ENCODE peak calls at places on chromosomes 16 and 17, in five cellular contexts. One of them, this sample, is unnamed.

GRCh38 chr17:41528959-41529353 is 848 bp upstream of the KRT19 start:
- DNase-seq in ascending aorta: no peak
- DNase-seq in mesenchymal stem cell: no peak
- DNase-seq in tibial artery: no peak
- DNase-seq in heart right ventricle: no peak
- DNase-seq in this sample: no peak

GRCh38 chr17:40309031-40309937 is at the start of gene RARA:
- DNase-seq in ascending aorta: no peak
- DNase-seq in mesenchymal stem cell: peak; percentile 74
- DNase-seq in tibial artery: no peak
- DNase-seq in heart right ventricle: peak; percentile 49
- DNase-seq in this sample: peak; percentile 85

GRCh38 chr17:57001541-57001940 is 23.6 kb downstream of the SCPEP1 start:
- DNase-seq in ascending aorta: no peak
- DNase-seq in mesenchymal stem cell: no peak
- DNase-seq in tibial artery: no peak
- DNase-seq in heart right ventricle: no peak
- DNase-seq in this sample: no peak

GRCh38 chr17:28369684-28370034 is 448 bp downstream of the VTN start:
- DNase-seq in ascending aorta: no peak
- DNase-seq in mesenchymal stem cell: no peak
- DNase-seq in tibial artery: no peak
- DNase-seq in heart right ventricle: no peak
- DNase-seq in this sample: no peak

GRCh38 chr16:78163772-78164391 is 64.4 kb downstream of the WWOX start:
- DNase-seq in ascending aorta: no peak
- DNase-seq in mesenchymal stem cell: peak; percentile 5
- DNase-seq in tibial artery: no peak
- DNase-seq in heart right ventricle: no peak
- DNase-seq in this sample: no peak

GRCh38 chr17:74493381-74493833 is 27.0 kb downstream of the CD300A start:
- DNase-seq in ascending aorta: peak; percentile 21
- DNase-seq in mesenchymal stem cell: peak; percentile 50
- DNase-seq in tibial artery: peak; percentile 76
- DNase-seq in heart right ventricle: peak; percentile 65
- DNase-seq in this sample: peak; percentile 69

GRCh38 chr17:35011671-35012216 is 31.4 kb downstream of the LIG3 start:
- DNase-seq in ascending aorta: no peak
- DNase-seq in mesenchymal stem cell: no peak
- DNase-seq in tibial artery: no peak
- DNase-seq in heart right ventricle: no peak
- DNase-seq in this sample: no peak

GRCh38 chr16:23245268-23245667 is 56.8 kb upstream of the SCNN1B start:
- DNase-seq in ascending aorta: no peak
- DNase-seq in mesenchymal stem cell: no peak
- DNase-seq in tibial artery: peak; percentile 80
- DNase-seq in heart right ventricle: peak; percentile 72
- DNase-seq in this sample: no peak

GRCh38 chr17:82734987-82735866 is at the start of gene FN3K:
- DNase-seq in ascending aorta: peak; percentile 27
- DNase-seq in mesenchymal stem cell: peak; percentile 79
- DNase-seq in tibial artery: peak; percentile 91
- DNase-seq in heart right ventricle: peak; percentile 71
- DNase-seq in this sample: peak; percentile 94

GRCh38 chr17:77326636-77327035 is 185.9 kb downstream of the SEC14L1 start:
- DNase-seq in ascending aorta: no peak
- DNase-seq in mesenchymal stem cell: no peak
- DNase-seq in tibial artery: peak; percentile 61
- DNase-seq in heart right ventricle: no peak
- DNase-seq in this sample: peak; percentile 10

GRCh38 chr16:50310308-50311133 is 44.2 kb downstream of the ADCY7 start:
- DNase-seq in ascending aorta: no peak
- DNase-seq in mesenchymal stem cell: no peak
- DNase-seq in tibial artery: peak; percentile 67
- DNase-seq in heart right ventricle: no peak
- DNase-seq in this sample: peak; percentile 74

GRCh38 chr17:65627108-65627507 is 65.7 kb upstream of the AXIN2 start:
- DNase-seq in ascending aorta: no peak
- DNase-seq in mesenchymal stem cell: no peak
- DNase-seq in tibial artery: no peak
- DNase-seq in heart right ventricle: no peak
- DNase-seq in this sample: no peak

GRCh38 chr17:70808596-70808995 is 639.3 kb downstream of the KCNJ2 start:
- DNase-seq in ascending aorta: no peak
- DNase-seq in mesenchymal stem cell: no peak
- DNase-seq in tibial artery: no peak
- DNase-seq in heart right ventricle: no peak
- DNase-seq in this sample: no peak

GRCh38 chr17:75031972-75032895 is 14.5 kb downstream of the ATP5PD start:
- DNase-seq in ascending aorta: peak; percentile 75
- DNase-seq in mesenchymal stem cell: peak; percentile 79
- DNase-seq in tibial artery: peak; percentile 90
- DNase-seq in heart right ventricle: peak; percentile 38
- DNase-seq in this sample: peak; percentile 62

GRCh38 chr17:42132941-42133340 is 10.3 kb downstream of the HSPB9 start:
- DNase-seq in ascending aorta: no peak
- DNase-seq in mesenchymal stem cell: peak; percentile 91
- DNase-seq in tibial artery: peak; percentile 77
- DNase-seq in heart right ventricle: no peak
- DNase-seq in this sample: peak; percentile 90

GRCh38 chr17:40075216-40076100 is 12.7 kb downstream of the THRA start:
- DNase-seq in ascending aorta: peak; percentile 73
- DNase-seq in mesenchymal stem cell: peak; percentile 70
- DNase-seq in tibial artery: peak; percentile 97
- DNase-seq in heart right ventricle: peak; percentile 85
- DNase-seq in this sample: no peak

GRCh38 chr17:46072998-46073397 is 73.9 kb downstream of the STH start:
- DNase-seq in ascending aorta: no peak
- DNase-seq in mesenchymal stem cell: peak; percentile 74
- DNase-seq in tibial artery: no peak
- DNase-seq in heart right ventricle: no peak
- DNase-seq in this sample: no peak

GRCh38 chr17:73956595-73957465 is 246.6 kb upstream of the RPL38 start:
- DNase-seq in ascending aorta: no peak
- DNase-seq in mesenchymal stem cell: no peak
- DNase-seq in tibial artery: no peak
- DNase-seq in heart right ventricle: peak; percentile 41
- DNase-seq in this sample: no peak

GRCh38 chr16:21023509-21024202 is 123.1 kb downstream of the LYRM1 start:
- DNase-seq in ascending aorta: no peak
- DNase-seq in mesenchymal stem cell: no peak
- DNase-seq in tibial artery: no peak
- DNase-seq in heart right ventricle: peak; percentile 24
- DNase-seq in this sample: no peak

GRCh38 chr16:88989852-88990547 is 13.0 kb upstream of the CBFA2T3 start:
- DNase-seq in ascending aorta: no peak
- DNase-seq in mesenchymal stem cell: no peak
- DNase-seq in tibial artery: no peak
- DNase-seq in heart right ventricle: no peak
- DNase-seq in this sample: no peak

GRCh38 chr16:11032922-11033291 is 88.5 kb downstream of the CLEC16A start:
- DNase-seq in ascending aorta: no peak
- DNase-seq in mesenchymal stem cell: peak; percentile 81
- DNase-seq in tibial artery: peak; percentile 76
- DNase-seq in heart right ventricle: no peak
- DNase-seq in this sample: no peak

GRCh38 chr17:28717578-28718316 is at the start of gene RAB34:
- DNase-seq in ascending aorta: peak; percentile 36
- DNase-seq in mesenchymal stem cell: peak; percentile 94
- DNase-seq in tibial artery: peak; percentile 90
- DNase-seq in heart right ventricle: peak; percentile 74
- DNase-seq in this sample: peak; percentile 83

GRCh38 chr16:27650073-27650701 is 100.2 kb downstream of the KATNIP start:
- DNase-seq in ascending aorta: no peak
- DNase-seq in mesenchymal stem cell: no peak
- DNase-seq in tibial artery: no peak
- DNase-seq in heart right ventricle: no peak
- DNase-seq in this sample: no peak

DNA sequence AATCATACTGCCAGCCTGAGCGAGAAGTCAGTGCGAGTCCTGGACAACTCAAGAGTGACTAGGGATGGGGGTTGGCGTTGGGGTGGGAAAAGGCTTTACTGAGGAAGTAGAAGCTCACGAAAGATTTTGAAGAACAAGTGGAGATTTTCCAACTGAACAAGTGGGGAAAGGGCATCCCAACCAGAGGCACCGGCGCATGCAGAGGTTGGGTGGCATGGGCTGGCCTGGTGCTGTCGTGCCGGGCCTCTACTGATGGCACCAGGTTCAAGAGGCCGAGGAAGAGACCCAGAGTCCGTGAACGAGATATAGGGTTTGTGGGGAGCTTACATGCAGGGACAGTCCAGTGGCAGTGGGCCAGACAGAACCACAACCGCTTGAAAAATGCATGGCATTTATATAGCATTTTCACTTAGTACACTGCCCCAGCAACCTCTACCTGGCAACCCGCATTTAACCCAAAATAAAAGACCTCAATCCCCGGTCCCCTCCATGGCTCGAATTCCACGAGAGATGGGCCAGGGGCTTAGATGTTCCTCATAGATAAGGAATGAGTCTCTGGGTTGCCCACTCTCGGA is 7.7 kb upstream of the ITGA3 start:
- DNase-seq in ascending aorta: no peak
- DNase-seq in mesenchymal stem cell: no peak
- DNase-seq in tibial artery: peak; percentile 13
- DNase-seq in heart right ventricle: no peak
- DNase-seq in this sample: no peak
- H3K4me3 ChIP-seq in ascending aorta: no peak overlapping the region
- H3K4me3 ChIP-seq in mesenchymal stem cell: no peak overlapping the region
- H3K4me3 ChIP-seq in tibial artery: no peak overlapping the region
- H3K4me3 ChIP-seq in heart right ventricle: no peak overlapping the region
- H3K4me3 ChIP-seq in this sample: no peak overlapping the region

GRCh38 chr17:47275245-47275984 is 21.8 kb downstream of the ITGB3 start:
- DNase-seq in ascending aorta: peak; percentile 57
- DNase-seq in mesenchymal stem cell: peak; percentile 70
- DNase-seq in tibial artery: peak; percentile 97
- DNase-seq in heart right ventricle: peak; percentile 91
- DNase-seq in this sample: peak; percentile 48

GRCh38 chr17:47274319-47275069 is 20.9 kb downstream of the ITGB3 start:
- DNase-seq in ascending aorta: no peak
- DNase-seq in mesenchymal stem cell: no peak
- DNase-seq in tibial artery: no peak
- DNase-seq in heart right ventricle: no peak
- DNase-seq in this sample: no peak

GRCh38 chr17:47276868-47277267 is 23.2 kb downstream of the ITGB3 start:
- DNase-seq in ascending aorta: peak; percentile 48
- DNase-seq in mesenchymal stem cell: peak; percentile 78
- DNase-seq in tibial artery: peak; percentile 94
- DNase-seq in heart right ventricle: peak; percentile 68
- DNase-seq in this sample: no peak

GRCh38 chr17:47277921-47278320 is 24.3 kb downstream of the ITGB3 start:
- DNase-seq in ascending aorta: no peak
- DNase-seq in mesenchymal stem cell: no peak
- DNase-seq in tibial artery: no peak
- DNase-seq in heart right ventricle: no peak
- DNase-seq in this sample: no peak

DNA sequence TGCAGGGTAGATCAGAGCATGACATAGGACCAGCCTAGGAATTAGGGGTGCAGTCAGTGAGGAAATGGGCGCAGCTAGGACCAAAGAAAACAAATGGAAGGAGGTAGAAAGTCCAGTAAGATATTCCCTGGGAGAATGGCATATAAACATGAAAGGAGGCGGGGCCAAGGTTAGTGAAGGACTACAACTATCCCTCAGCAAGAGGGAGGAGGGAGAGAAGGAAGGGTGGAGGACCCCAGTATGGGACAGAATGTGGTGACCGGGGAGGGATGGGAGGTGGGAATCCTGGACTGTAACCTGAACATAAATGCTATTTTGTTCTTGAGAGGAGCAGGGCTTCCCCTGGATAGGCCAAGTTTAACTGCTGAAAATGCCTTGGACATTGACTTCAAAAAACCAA is 22.8 kb downstream of the ITGB3 start:
- DNase-seq in ascending aorta: no peak
- DNase-seq in mesenchymal stem cell: no peak
- DNase-seq in tibial artery: no peak
- DNase-seq in heart right ventricle: no peak
- DNase-seq in this sample: no peak
- H3K4me1 ChIP-seq in ascending aorta: peaks cover 71% of the 10 kb centered on the region
- H3K4me1 ChIP-seq in mesenchymal stem cell: peaks cover 48% of the 10 kb centered on the region
- H3K4me1 ChIP-seq in tibial artery: peaks cover 88% of the 10 kb centered on the region
- H3K4me1 ChIP-seq in heart right ventricle: peaks cover 57% of the 10 kb centered on the region
- H3K4me1 ChIP-seq in this sample: peaks cover 56% of the 10 kb centered on the region

GRCh38 chr16:79284760-79285159 is 315.8 kb downstream of the MAF start:
- DNase-seq in ascending aorta: no peak
- DNase-seq in mesenchymal stem cell: no peak
- DNase-seq in tibial artery: no peak
- DNase-seq in heart right ventricle: no peak
- DNase-seq in this sample: no peak

GRCh38 chr16:79287424-79287917 is 313.1 kb downstream of the MAF start:
- DNase-seq in ascending aorta: no peak
- DNase-seq in mesenchymal stem cell: no peak
- DNase-seq in tibial artery: no peak
- DNase-seq in heart right ventricle: no peak
- DNase-seq in this sample: no peak

GRCh38 chr16:79283578-79283977 is 317.0 kb downstream of the MAF start:
- DNase-seq in ascending aorta: no peak
- DNase-seq in mesenchymal stem cell: no peak
- DNase-seq in tibial artery: no peak
- DNase-seq in heart right ventricle: no peak
- DNase-seq in this sample: no peak

GRCh38 chr16:79288046-79288445 is 312.5 kb downstream of the MAF start:
- DNase-seq in ascending aorta: no peak
- DNase-seq in mesenchymal stem cell: no peak
- DNase-seq in tibial artery: no peak
- DNase-seq in heart right ventricle: no peak
- DNase-seq in this sample: no peak

DNA sequence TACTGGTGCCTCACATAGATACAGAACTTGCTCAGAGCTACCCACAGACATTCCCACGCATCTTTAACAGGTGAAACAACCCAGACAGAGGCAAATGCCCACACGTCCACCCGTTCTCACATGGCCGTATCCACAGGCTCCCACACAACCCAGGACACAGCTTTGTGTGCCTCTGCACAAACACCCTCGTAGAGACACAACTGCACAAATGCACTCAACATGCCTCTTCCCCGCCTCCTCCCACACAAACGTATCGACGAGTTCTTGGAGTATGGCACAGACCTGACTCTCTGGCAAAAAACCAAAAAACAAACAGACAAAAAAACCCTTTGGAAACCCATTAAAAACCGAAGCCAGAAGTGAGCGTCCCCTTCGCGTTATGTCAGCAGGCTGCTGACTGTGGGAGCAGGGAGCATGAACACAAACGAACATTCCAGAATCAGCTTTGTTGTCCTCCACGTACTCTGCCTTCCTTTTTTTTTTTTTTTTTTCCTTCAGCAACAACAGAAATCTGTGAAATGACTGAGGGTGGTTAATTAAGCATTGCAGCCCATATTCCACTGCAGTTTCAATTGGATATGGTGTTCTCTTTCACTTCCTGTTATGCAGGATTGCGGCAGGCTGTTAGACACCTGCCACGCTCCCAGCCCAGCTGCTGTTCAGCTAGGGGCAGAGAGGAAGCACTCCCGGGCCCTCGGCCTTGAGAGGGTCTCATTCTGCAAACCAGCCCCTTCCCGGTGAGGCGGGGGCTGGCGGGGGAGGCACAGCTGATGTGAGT is 313.7 kb downstream of the MAF start:
- DNase-seq in ascending aorta: peak; percentile 19
- DNase-seq in mesenchymal stem cell: no peak
- DNase-seq in tibial artery: peak; percentile 72
- DNase-seq in heart right ventricle: peak; percentile 47
- DNase-seq in this sample: peak; percentile 59
- H3K4me3 ChIP-seq in ascending aorta: no peak overlapping the region
- H3K4me3 ChIP-seq in mesenchymal stem cell: no peak overlapping the region
- H3K4me3 ChIP-seq in tibial artery: no peak overlapping the region
- H3K4me3 ChIP-seq in heart right ventricle: no peak overlapping the region
- H3K4me3 ChIP-seq in this sample: peak overlapping the region; percentile 14

GRCh38 chr16:74031551-74031950 is 265.1 kb upstream of the PSMD7 start:
- DNase-seq in ascending aorta: no peak
- DNase-seq in mesenchymal stem cell: no peak
- DNase-seq in tibial artery: no peak
- DNase-seq in heart right ventricle: no peak
- DNase-seq in this sample: no peak
- H3K4me1 ChIP-seq in ascending aorta: no peaks in the 10 kb centered on the region
- H3K4me1 ChIP-seq in mesenchymal stem cell: no peaks in the 10 kb centered on the region
- H3K4me1 ChIP-seq in tibial artery: no peaks in the 10 kb centered on the region
- H3K4me1 ChIP-seq in heart right ventricle: no peaks in the 10 kb centered on the region
- H3K4me1 ChIP-seq in this sample: no peaks in the 10 kb centered on the region